ENCODE peak calls at places on chromosomes 6 and 20, in four cellular contexts. S is heart right ventricle, R is endodermal cell, O is thoracic aorta. A is an unnamed sample.
A peak's percentile ranks its signal among the peaks of the same experiment; 100 is the strongest.

GRCh38 chr6:167817016-167817415 is 9.7 kb upstream of the AFDN start:
- DNase-seq in R (no peak), S (no peak), O (no peak), A (no peak)

GRCh38 chr6:164507197-164507957 is 802.0 kb downstream of the C6orf118 start:
- DNase-seq in R (no peak), S (no peak), O (no peak), A (no peak)

GRCh38 chr20:19986419-19986818 is 30.7 kb upstream of the NAA20 start:
- DNase-seq in R (no peak), S (no peak), O (no peak), A (no peak)

GRCh38 chr6:105641507-105641906 is 238.6 kb upstream of the PREP start:
- DNase-seq in S (no peak), O (no peak), R (no peak), A (no peak)

GRCh38 chr6:85449388-85449817 is 480 bp upstream of the NT5E start:
- DNase-seq in S (peak; percentile 20), R (no peak), O (no peak), A (peak; percentile 9)

GRCh38 chr20:8536219-8536618 is 404.2 kb downstream of the PLCB1 start:
- DNase-seq in O (no peak), R (no peak), S (no peak), A (no peak)

GRCh38 chr6:73519943-73520687 is 717 bp downstream of the EEF1A1 start:
- DNase-seq in S (peak; percentile 75), O (peak; percentile 53), R (peak; percentile 64), A (peak; percentile 68)

GRCh38 chr6:47034919-47035318 is 7.2 kb downstream of the ADGRF1 start:
- DNase-seq in R (no peak), S (peak; percentile 42), O (no peak), A (no peak)

GRCh38 chr20:47785321-47785899 is at the start of gene SULF2:
- DNase-seq in O (no peak), R (peak; percentile 78), S (peak; percentile 41), A (no peak)

GRCh38 chr20:23371496-23371895 is 9.5 kb downstream of the GZF1 start:
- DNase-seq in S (no peak), O (no peak), R (no peak), A (no peak)

GRCh38 chr6:34809914-34810882 is 18.3 kb downstream of the BLTP3A start:
- DNase-seq in O (no peak), S (no peak), R (no peak), A (no peak)

GRCh38 chr6:36962874-36963273 is 8.3 kb downstream of the PI16 start:
- DNase-seq in S (peak; percentile 69), R (peak; percentile 95), O (no peak), A (peak; percentile 82)

GRCh38 chr6:19705606-19706005 is 131.6 kb upstream of the ID4 start:
- DNase-seq in O (no peak), R (no peak), S (no peak), A (no peak)

GRCh38 chr6:4728949-4729348 is 47.3 kb upstream of the CDYL start:
- DNase-seq in S (no peak), O (no peak), R (no peak), A (no peak)

GRCh38 chr6:19869464-19869863 is 32.3 kb downstream of the ID4 start:
- DNase-seq in R (no peak), O (no peak), S (no peak), A (no peak)

GRCh38 chr6:170443151-170443662 is 109.9 kb downstream of the PSMB1 start:
- DNase-seq in R (peak; percentile 80), O (no peak), S (peak; percentile 2), A (no peak)

GRCh38 chr6:158684311-158684710 is 34.5 kb downstream of the SYTL3 start:
- DNase-seq in R (no peak), S (no peak), O (no peak), A (no peak)

GRCh38 chr6:37137881-37138568 is 31.9 kb upstream of the PIM1 start:
- DNase-seq in R (peak; percentile 95), S (no peak), O (no peak), A (no peak)

GRCh38 chr20:33110147-33110825 is 30.8 kb downstream of the BPIFB4 start:
- DNase-seq in R (no peak), O (no peak), S (no peak), A (no peak)

GRCh38 chr6:79536615-79536968 is 638 bp downstream of the LCA5 start:
- DNase-seq in O (no peak), S (peak; percentile 55), R (no peak), A (no peak)

GRCh38 chr6:141866731-141867502 is 265.8 kb upstream of the GJE1 start:
- DNase-seq in R (peak; percentile 59), O (no peak), S (no peak), A (no peak)

GRCh38 chr6:158461954-158462353 is 97.9 kb upstream of the TMEM181 start:
- DNase-seq in S (no peak), R (no peak), O (no peak), A (no peak)

GRCh38 chr6:37660317-37660716 is 37.4 kb downstream of the MDGA1 start:
- DNase-seq in O (no peak), S (no peak), R (no peak), A (no peak)

GRCh38 chr20:24670341-24670821 is 201.0 kb downstream of the SYNDIG1 start:
- DNase-seq in R (no peak), S (no peak), O (no peak), A (no peak)

GRCh38 chr6:52543729-52544324 is 33.0 kb downstream of the TRAM2 start:
- DNase-seq in R (peak; percentile 76), O (no peak), S (no peak), A (no peak)

GRCh38 chr6:15472626-15473025 is 190.2 kb downstream of the DTNBP1 start:
- DNase-seq in R (peak; percentile 28), S (no peak), O (no peak), A (no peak)

GRCh38 chr6:4466260-4466659 is 309.9 kb upstream of the CDYL start:
- DNase-seq in R (no peak), S (no peak), O (no peak), A (no peak)

GRCh38 chr20:19073584-19074198 is 138.8 kb upstream of the SLC24A3 start:
- DNase-seq in S (no peak), O (no peak), R (peak; percentile 82), A (no peak)

GRCh38 chr6:100464162-100464851 is 414 bp downstream of the SIM1 start:
- DNase-seq in R (peak; percentile 77), O (no peak), S (no peak), A (no peak)

GRCh38 chr20:38907918-38908677 is 18.1 kb upstream of the FAM83D start:
- DNase-seq in O (no peak), S (no peak), R (no peak), A (no peak)

GRCh38 chr6:33430991-33431879 is 11.4 kb downstream of the SYNGAP1 start:
- DNase-seq in O (no peak), S (peak; percentile 70), R (peak; percentile 95), A (peak; percentile 67)

GRCh38 chr6:166556871-166557322 is 29.6 kb downstream of the RAMACL start:
- DNase-seq in S (peak; percentile 90), O (peak; percentile 89), R (no peak), A (no peak)

GRCh38 chr6:106574729-106575458 is 54.4 kb downstream of the RTN4IP1 start:
- DNase-seq in S (no peak), O (no peak), R (no peak), A (no peak)

GRCh38 chr20:44326391-44327159 is 10.3 kb upstream of the R3HDML start:
- DNase-seq in R (peak; percentile 76), S (no peak), O (no peak), A (peak; percentile 4)

GRCh38 chr6:148508401-148509151 is 165.9 kb downstream of the SASH1 start:
- DNase-seq in R (no peak), S (no peak), O (no peak), A (no peak)

GRCh38 chr6:106381871-106382270 is 21.4 kb downstream of the CRYBG1 start:
- DNase-seq in R (no peak), O (no peak), S (no peak), A (peak; percentile 1)

GRCh38 chr20:371755-372542 is 8.6 kb upstream of the TRIB3 start:
- DNase-seq in R (no peak), O (no peak), S (peak; percentile 76), A (no peak)

GRCh38 chr6:36210157-36210556 is 13.6 kb downstream of the BRPF3 start:
- DNase-seq in O (no peak), R (no peak), S (no peak), A (no peak)

GRCh38 chr20:47360489-47361267 is 4.2 kb upstream of the ZMYND8 start:
- DNase-seq in S (peak; percentile 91), O (peak; percentile 70), R (peak; percentile 87), A (no peak)

GRCh38 chr20:16816192-16816591 is 68.0 kb downstream of the OTOR start:
- DNase-seq in O (no peak), R (peak; percentile 75), S (no peak), A (no peak)

GRCh38 chr20:16819483-16819882 is 71.3 kb downstream of the OTOR start:
- DNase-seq in O (no peak), S (no peak), R (no peak), A (no peak)

GRCh38 chr20:16824664-16825063 is 76.5 kb downstream of the OTOR start:
- DNase-seq in R (no peak), S (no peak), O (no peak), A (no peak)

GRCh38 chr20:16821211-16822089 is 73.3 kb downstream of the OTOR start:
- DNase-seq in R (peak; percentile 77), O (no peak), S (no peak), A (peak; percentile 27)
- H3K4me1 ChIP-seq in R (no peaks in the 10 kb centered on the region), O (no peaks in the 10 kb centered on the region), S (no peaks in the 10 kb centered on the region), A (no peaks in the 10 kb centered on the region)

GRCh38 chr20:62312662-62312977 is 9.8 kb downstream of the ADRM1 start:
- DNase-seq in S (no peak), R (no peak), O (no peak), A (no peak)

GRCh38 chr20:62314339-62314638 is 11.5 kb downstream of the ADRM1 start:
- DNase-seq in S (no peak), O (no peak), R (no peak), A (no peak)

GRCh38 chr20:62313460-62314338 is 10.9 kb downstream of the ADRM1 start:
- DNase-seq in R (no peak), S (no peak), O (no peak), A (no peak)

GRCh38 chr20:62311832-62312661 is 9.2 kb downstream of the ADRM1 start:
- DNase-seq in S (no peak), O (no peak), R (no peak), A (no peak)

GRCh38 chr20:62313021-62313420 is 10.2 kb downstream of the ADRM1 start:
- DNase-seq in O (no peak), R (no peak), S (no peak), A (no peak)
- H3K36me3 ChIP-seq in O (peaks cover 74% of the 10 kb centered on the region), R (peaks cover 44% of the 10 kb centered on the region), S (peaks cover 91% of the 10 kb centered on the region), A (no peaks in the 10 kb centered on the region)

GRCh38 chr6:98335594-98335993 is 498.8 kb upstream of the POU3F2 start:
- DNase-seq in O (no peak), R (no peak), S (no peak), A (no peak)
- H3K4me1 ChIP-seq in O (no peaks in the 10 kb centered on the region), R (peaks cover 4% of the 10 kb centered on the region), S (no peaks in the 10 kb centered on the region), A (no peaks in the 10 kb centered on the region)

GRCh38 chr20:54554006-54554405 is 78.6 kb downstream of the DOK5 start:
- DNase-seq in O (no peak), R (no peak), S (no peak), A (no peak)

GRCh38 chr20:54550776-54551396 is 75.5 kb downstream of the DOK5 start:
- DNase-seq in S (no peak), R (no peak), O (no peak), A (no peak)

GRCh38 chr20:54555150-54555549 is 79.8 kb downstream of the DOK5 start:
- DNase-seq in O (no peak), R (no peak), S (no peak), A (no peak)

GRCh38 chr20:54545959-54546358 is 70.6 kb downstream of the DOK5 start:
- DNase-seq in S (no peak), O (no peak), R (no peak), A (no peak)

GRCh38 chr20:54549523-54550326 is 74.3 kb downstream of the DOK5 start:
- DNase-seq in R (no peak), O (no peak), S (no peak), A (no peak)
- H3K36me3 ChIP-seq in R (no peaks in the 10 kb centered on the region), O (no peaks in the 10 kb centered on the region), S (no peaks in the 10 kb centered on the region), A (no peaks in the 10 kb centered on the region)